ENCODE peak calls at places on chromosome 19, in six cellular contexts. M, J, B, H, D and A are unnamed samples. For H3K27me3, the result is how much of the 10 kb centered on the place peaks cover.

GRCh38 chr19:1276620-1277007 is 1.3 kb downstream of the FAM174C start:
- DNase-seq in H (no peak), B (no peak), J (no peak), D (no peak), M (peak), A (no peak)

GRCh38 chr19:38839816-38840582 is 8.4 kb upstream of the ECH1 start:
- DNase-seq in B (no peak), J (peak), H (no peak), M (no peak), D (no peak), A (no peak)

GRCh38 chr19:40687525-40688016 is 2.9 kb downstream of the NUMBL start:
- DNase-seq in M (peak), B (peak), H (peak), D (no peak), J (peak), A (no peak)

GRCh38 chr19:12946092-12946845 is 607 bp downstream of the RAD23A start:
- DNase-seq in D (peak), J (peak), M (peak), H (peak), B (peak), A (peak)

GRCh38 chr19:55552620-55553019 is 7.3 kb upstream of the SBK3 start:
- DNase-seq in D (no peak), J (no peak), B (no peak), H (no peak), M (no peak), A (peak)

GRCh38 chr19:16778796-16779411 is 50.3 kb upstream of the SIN3B start:
- DNase-seq in J (peak), H (peak), M (peak), D (no peak), B (peak), A (peak)

GRCh38 chr19:15684828-15685227 is 11.9 kb downstream of the CYP4F12 start:
- DNase-seq in B (peak), H (no peak), M (no peak), J (no peak), D (no peak), A (no peak)

GRCh38 chr19:47598407-47599349 is 10.3 kb upstream of the BICRA start:
- DNase-seq in B (no peak), M (peak), D (no peak), J (peak), H (no peak), A (peak)

GRCh38 chr19:670609-671075 is 5.5 kb upstream of the FSTL3 start:
- DNase-seq in J (no peak), H (no peak), D (no peak), M (no peak), B (peak), A (no peak)

GRCh38 chr19:19677579-19677978 is 8.9 kb downstream of the ZNF101 start:
- DNase-seq in B (no peak), H (no peak), M (no peak), J (no peak), D (no peak), A (no peak)

GRCh38 chr19:2312819-2313501 is 5.0 kb upstream of the LINGO3 start:
- DNase-seq in D (no peak), H (no peak), M (no peak), J (no peak), B (no peak), A (no peak)

GRCh38 chr19:33734913-33735312 is 61.8 kb upstream of the KCTD15 start:
- DNase-seq in H (no peak), D (peak), J (peak), M (no peak), B (no peak), A (no peak)

DNA sequence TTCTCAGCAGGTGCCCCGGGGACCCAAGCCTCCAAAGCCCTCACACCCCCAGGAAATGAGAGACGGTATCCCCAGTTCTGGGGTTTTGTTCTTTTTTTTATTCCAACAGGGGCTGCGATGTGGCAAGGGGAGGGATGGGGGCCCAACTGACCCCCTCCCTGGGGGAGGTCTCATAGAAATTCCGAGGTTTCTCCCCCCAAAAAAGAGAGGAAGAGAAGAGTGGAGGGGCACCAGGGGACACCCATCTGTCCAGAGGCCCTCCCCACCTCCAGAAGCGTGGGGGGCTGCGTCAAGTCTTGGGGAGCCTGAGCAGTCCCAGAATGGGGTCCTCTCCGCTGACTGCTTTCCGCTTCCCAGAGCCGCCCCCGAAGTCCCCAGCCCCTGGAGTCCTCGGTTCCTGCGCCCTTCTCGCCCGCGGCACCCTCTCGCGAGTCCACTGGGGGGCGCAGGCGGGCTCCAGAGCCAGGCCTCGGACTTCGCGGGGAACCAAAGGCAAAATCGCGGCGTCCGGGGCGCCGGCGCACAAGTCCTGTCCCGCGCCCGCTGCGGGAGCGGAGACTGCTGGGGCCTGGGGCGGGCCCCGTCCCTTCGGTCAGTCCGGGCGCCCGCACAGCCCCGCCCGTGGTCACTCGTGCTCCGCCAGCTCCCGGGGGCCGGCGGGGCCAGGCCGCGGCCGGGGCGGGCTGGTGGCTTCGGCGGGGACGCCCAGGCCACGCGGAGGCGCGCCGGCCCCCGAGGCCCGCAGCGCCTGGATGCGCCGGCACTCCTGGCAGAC is 4.4 kb upstream of the ATP1A3 start:
- DNase-seq in B (peak), J (no peak), M (no peak), H (no peak), D (no peak), A (peak)
- H3K27me3 ChIP-seq in B (under half), J (under half), M (under half), H (half or more), D (under half), A (half or more)

GRCh38 chr19:45774765-45775164 is 5.7 kb upstream of the SIX5 start:
- DNase-seq in M (peak), D (peak), B (no peak), H (no peak), J (no peak), A (no peak)

GRCh38 chr19:45771331-45771933 is 2.4 kb upstream of the SIX5 start:
- DNase-seq in M (peak), B (no peak), J (peak), D (peak), H (no peak), A (no peak)

GRCh38 chr19:45773384-45773783 is 4.3 kb upstream of the SIX5 start:
- DNase-seq in D (peak), B (no peak), J (peak), M (no peak), H (no peak), A (no peak)

GRCh38 chr19:45772130-45772880 is 3.3 kb upstream of the SIX5 start:
- DNase-seq in J (peak), B (no peak), M (peak), D (peak), H (no peak), A (no peak)

DNA sequence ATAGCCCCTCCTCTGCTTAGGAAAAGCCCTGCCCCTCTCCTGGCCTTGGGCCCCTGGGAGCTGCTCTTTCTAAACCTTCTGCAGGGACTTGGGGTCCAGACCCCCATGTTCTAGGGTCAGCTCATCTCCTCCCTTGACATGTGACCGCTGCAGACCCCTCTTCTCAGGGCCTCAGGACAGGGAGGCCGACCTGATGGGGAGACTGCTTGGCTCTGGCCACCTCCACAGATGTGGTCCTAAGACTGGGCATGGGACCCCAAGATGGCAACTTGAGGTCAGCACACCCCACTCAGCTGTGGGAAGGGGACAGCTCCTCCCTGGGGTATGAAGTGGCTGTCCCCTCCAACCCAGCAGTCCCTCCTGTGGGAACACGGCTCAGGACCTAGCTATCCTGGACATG is 3.9 kb upstream of the SIX5 start:
- DNase-seq in D (peak), H (no peak), M (no peak), J (no peak), B (no peak), A (no peak)
- H3K27ac ChIP-seq in D (peak), H (no peak), M (no peak), J (peak), B (no peak), A (no peak)

DNA sequence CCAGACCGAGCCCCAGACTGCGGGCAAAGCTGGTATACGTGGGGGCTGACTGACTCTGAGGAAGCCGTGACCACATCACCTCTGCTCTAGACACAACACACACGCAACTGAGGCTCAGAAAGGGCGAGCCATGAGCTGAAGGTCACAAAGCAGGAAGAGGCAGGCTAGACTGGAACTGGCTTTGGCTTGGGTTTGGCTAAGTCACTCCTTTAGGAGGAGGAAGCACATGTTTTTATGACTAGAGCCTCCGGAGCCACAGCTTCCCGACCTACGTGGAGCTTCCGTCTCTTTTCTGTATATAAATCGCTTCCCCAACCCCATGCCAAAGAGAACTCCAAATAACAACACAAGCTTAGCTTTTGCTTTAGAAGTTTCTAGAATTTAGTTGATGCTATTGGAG is 48.0 kb downstream of the RFX2 start:
- DNase-seq in B (no peak), J (no peak), M (peak), D (no peak), H (peak), A (no peak)
- H3K27me3 ChIP-seq in B (under half), J (under half), M (under half), D (under half), H (under half), A (under half)

GRCh38 chr19:51610576-51610975 is 19.6 kb downstream of the SIGLEC5 start:
- DNase-seq in J (no peak), B (no peak), D (no peak), H (no peak), M (no peak), A (no peak)

GRCh38 chr19:51607077-51607476 is 23.1 kb downstream of the SIGLEC5 start:
- DNase-seq in B (peak), J (no peak), D (no peak), H (no peak), M (no peak), A (no peak)

GRCh38 chr19:51602189-51602854 is 27.9 kb downstream of the SIGLEC5 start:
- DNase-seq in H (no peak), J (no peak), M (no peak), B (no peak), D (no peak), A (no peak)

GRCh38 chr19:51607920-51608562 is 22.2 kb downstream of the SIGLEC5 start:
- DNase-seq in B (peak), M (peak), J (peak), D (peak), H (peak), A (peak)
- H3K27ac ChIP-seq in B (no peak), M (no peak), J (no peak), D (no peak), H (no peak), A (no peak)

GRCh38 chr19:10406191-10406590 is 2.8 kb upstream of the CDC37 start:
- DNase-seq in H (no peak), M (no peak), B (no peak), J (no peak), D (no peak), A (no peak)

GRCh38 chr19:10408511-10409291 is 5.4 kb upstream of the CDC37 start:
- DNase-seq in B (no peak), M (no peak), D (no peak), J (no peak), H (peak), A (no peak)

GRCh38 chr19:10404888-10405808 is 1.8 kb upstream of the CDC37 start:
- DNase-seq in H (no peak), B (no peak), J (no peak), M (no peak), D (no peak), A (no peak)

GRCh38 chr19:10403137-10404021 is at the start of gene CDC37:
- DNase-seq in H (peak), M (peak), B (peak), D (peak), J (peak), A (peak)

DNA sequence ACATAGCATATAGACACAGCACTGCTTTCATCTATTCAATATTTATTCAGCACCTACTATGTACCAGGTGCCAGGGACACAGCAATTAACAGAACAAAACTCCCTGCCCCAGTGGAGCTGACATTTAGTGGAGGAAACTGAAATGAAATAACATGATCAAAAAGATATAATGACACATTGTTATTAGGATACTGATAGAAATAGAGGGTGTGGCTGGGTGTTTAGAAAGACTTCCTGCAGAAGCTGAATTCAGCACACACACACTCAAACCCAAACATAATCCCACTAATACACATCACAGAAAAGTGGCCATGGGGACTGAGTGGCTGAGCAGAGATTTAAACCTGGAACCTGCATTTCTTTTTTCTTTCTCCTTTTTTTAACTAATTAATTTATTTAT is 3.8 kb upstream of the CDC37 start:
- DNase-seq in M (no peak), D (no peak), J (no peak), H (no peak), B (no peak), A (no peak)
- H3K27me3 ChIP-seq in M (under half), D (under half), J (under half), H (under half), B (under half), A (under half)

DNA sequence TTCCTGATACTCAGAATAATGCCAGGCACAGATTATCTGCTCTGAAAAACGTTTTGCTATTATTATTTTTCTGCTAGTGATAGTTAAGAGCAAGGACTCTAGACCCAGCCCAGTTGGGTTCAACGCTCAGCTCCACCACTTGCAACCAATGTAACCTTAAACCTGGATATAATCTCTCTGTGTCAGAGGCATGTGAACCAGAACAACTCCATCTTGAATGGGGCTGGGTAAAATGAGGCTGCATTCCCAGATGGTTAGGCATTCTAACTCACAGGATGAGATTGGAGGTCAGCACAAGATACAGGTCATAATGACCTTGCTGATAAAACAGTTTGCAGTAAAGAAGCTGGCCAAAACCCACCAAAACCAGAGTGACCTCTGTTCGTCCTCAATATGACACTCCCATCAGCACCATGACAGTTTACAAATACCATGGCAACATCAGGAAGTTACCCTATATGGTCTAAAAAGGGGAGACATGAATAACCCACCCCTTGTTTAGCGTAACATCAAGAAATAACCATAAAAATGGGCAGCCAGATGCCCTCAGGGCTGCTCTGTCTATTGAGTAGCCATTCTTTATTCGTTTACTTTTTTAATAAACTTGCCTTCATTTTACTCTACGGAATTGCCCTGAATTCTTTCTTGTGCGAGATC is 13.6 kb downstream of the FAM187B start:
- DNase-seq in M (no peak), J (no peak), D (no peak), H (no peak), B (no peak), A (no peak)
- H3K27ac ChIP-seq in M (no peak), J (no peak), D (peak), H (peak), B (no peak), A (no peak)

GRCh38 chr19:58399903-58400637 is 4.6 kb downstream of the RNF225 start:
- DNase-seq in D (no peak), M (no peak), H (no peak), J (no peak), B (no peak), A (no peak)
- H3K27me3 ChIP-seq in D (under half), M (under half), H (under half), J (under half), B (under half), A (under half)